ENCODE peak calls at places on chromosomes 4 and X, in nine cellular contexts. One of them, this sample, is unnamed.

GRCh38 chr4:121980643-121981042 is 28.8 kb upstream of the TRPC3 start:
- DNase-seq in CD8-positive, alpha-beta memory T cell: no peak
- DNase-seq in OCI-LY7: no peak
- DNase-seq in cardiac fibroblast: no peak
- DNase-seq in kidney: no peak
- DNase-seq in CD4-positive, alpha-beta memory T cell: no peak
- DNase-seq in MG63: no peak
- DNase-seq in CD4-positive, CD25-positive, alpha-beta regulatory T cell: no peak
- DNase-seq in upper lobe of left lung: no peak
- DNase-seq in this sample: no peak

GRCh38 chr4:117085185-117085701 is at the start of gene TRAM1L1:
- DNase-seq in CD8-positive, alpha-beta memory T cell: no peak
- DNase-seq in OCI-LY7: no peak
- DNase-seq in cardiac fibroblast: peak
- DNase-seq in kidney: peak
- DNase-seq in CD4-positive, alpha-beta memory T cell: no peak
- DNase-seq in MG63: peak
- DNase-seq in CD4-positive, CD25-positive, alpha-beta regulatory T cell: no peak
- DNase-seq in upper lobe of left lung: peak
- DNase-seq in this sample: peak

GRCh38 chr4:139692300-139693012 is 26.8 kb downstream of the MGST2 start:
- DNase-seq in CD8-positive, alpha-beta memory T cell: no peak
- DNase-seq in OCI-LY7: no peak
- DNase-seq in cardiac fibroblast: peak
- DNase-seq in kidney: no peak
- DNase-seq in CD4-positive, alpha-beta memory T cell: no peak
- DNase-seq in MG63: no peak
- DNase-seq in CD4-positive, CD25-positive, alpha-beta regulatory T cell: no peak
- DNase-seq in upper lobe of left lung: no peak
- DNase-seq in this sample: no peak

GRCh38 chr4:158371158-158371557 is 150.5 kb upstream of the RXFP1 start:
- DNase-seq in CD8-positive, alpha-beta memory T cell: no peak
- DNase-seq in OCI-LY7: no peak
- DNase-seq in cardiac fibroblast: peak
- DNase-seq in kidney: no peak
- DNase-seq in CD4-positive, alpha-beta memory T cell: no peak
- DNase-seq in MG63: no peak
- DNase-seq in CD4-positive, CD25-positive, alpha-beta regulatory T cell: no peak
- DNase-seq in upper lobe of left lung: no peak
- DNase-seq in this sample: peak

GRCh38 chrX:119870626-119871131 is 854 bp downstream of the RNF113A start:
- DNase-seq in CD8-positive, alpha-beta memory T cell: peak
- DNase-seq in OCI-LY7: peak
- DNase-seq in cardiac fibroblast: peak
- DNase-seq in kidney: no peak
- DNase-seq in CD4-positive, alpha-beta memory T cell: peak
- DNase-seq in MG63: peak
- DNase-seq in CD4-positive, CD25-positive, alpha-beta regulatory T cell: peak
- DNase-seq in upper lobe of left lung: no peak
- DNase-seq in this sample: peak

GRCh38 chrX:10098235-10098819 is 58.4 kb upstream of the CLCN4 start:
- DNase-seq in CD8-positive, alpha-beta memory T cell: peak
- DNase-seq in OCI-LY7: peak
- DNase-seq in cardiac fibroblast: no peak
- DNase-seq in kidney: no peak
- DNase-seq in CD4-positive, alpha-beta memory T cell: peak
- DNase-seq in MG63: no peak
- DNase-seq in CD4-positive, CD25-positive, alpha-beta regulatory T cell: peak
- DNase-seq in upper lobe of left lung: no peak
- DNase-seq in this sample: no peak

GRCh38 chrX:43750248-43750676 is 94.2 kb downstream of the MAOA start:
- DNase-seq in CD8-positive, alpha-beta memory T cell: peak
- DNase-seq in OCI-LY7: peak
- DNase-seq in cardiac fibroblast: peak
- DNase-seq in kidney: no peak
- DNase-seq in CD4-positive, alpha-beta memory T cell: peak
- DNase-seq in MG63: no peak
- DNase-seq in CD4-positive, CD25-positive, alpha-beta regulatory T cell: peak
- DNase-seq in upper lobe of left lung: no peak
- DNase-seq in this sample: peak

GRCh38 chrX:7925867-7926472 is 1.2 kb downstream of the PNPLA4 start:
- DNase-seq in CD8-positive, alpha-beta memory T cell: peak
- DNase-seq in OCI-LY7: peak
- DNase-seq in cardiac fibroblast: peak
- DNase-seq in kidney: no peak
- DNase-seq in CD4-positive, alpha-beta memory T cell: peak
- DNase-seq in MG63: peak
- DNase-seq in CD4-positive, CD25-positive, alpha-beta regulatory T cell: peak
- DNase-seq in upper lobe of left lung: no peak
- DNase-seq in this sample: peak

GRCh38 chrX:154000051-154000450 is 19.7 kb downstream of the IRAK1 start:
- DNase-seq in CD8-positive, alpha-beta memory T cell: no peak
- DNase-seq in OCI-LY7: no peak
- DNase-seq in cardiac fibroblast: no peak
- DNase-seq in kidney: no peak
- DNase-seq in CD4-positive, alpha-beta memory T cell: no peak
- DNase-seq in MG63: no peak
- DNase-seq in CD4-positive, CD25-positive, alpha-beta regulatory T cell: no peak
- DNase-seq in upper lobe of left lung: no peak
- DNase-seq in this sample: no peak

GRCh38 chr4:40150932-40151331 is 45.9 kb upstream of the RHOH start:
- DNase-seq in CD8-positive, alpha-beta memory T cell: no peak
- DNase-seq in OCI-LY7: peak
- DNase-seq in cardiac fibroblast: no peak
- DNase-seq in kidney: no peak
- DNase-seq in CD4-positive, alpha-beta memory T cell: no peak
- DNase-seq in MG63: no peak
- DNase-seq in CD4-positive, CD25-positive, alpha-beta regulatory T cell: no peak
- DNase-seq in upper lobe of left lung: no peak
- DNase-seq in this sample: no peak

GRCh38 chrX:79161655-79162054 is 17.2 kb downstream of the GPR174 start:
- DNase-seq in CD8-positive, alpha-beta memory T cell: peak
- DNase-seq in OCI-LY7: peak
- DNase-seq in cardiac fibroblast: no peak
- DNase-seq in kidney: no peak
- DNase-seq in CD4-positive, alpha-beta memory T cell: peak
- DNase-seq in MG63: no peak
- DNase-seq in CD4-positive, CD25-positive, alpha-beta regulatory T cell: peak
- DNase-seq in upper lobe of left lung: no peak
- DNase-seq in this sample: no peak

GRCh38 chr4:7006411-7006810 is 36.8 kb upstream of the TADA2B start:
- DNase-seq in CD8-positive, alpha-beta memory T cell: no peak
- DNase-seq in OCI-LY7: no peak
- DNase-seq in cardiac fibroblast: no peak
- DNase-seq in kidney: no peak
- DNase-seq in CD4-positive, alpha-beta memory T cell: no peak
- DNase-seq in MG63: no peak
- DNase-seq in CD4-positive, CD25-positive, alpha-beta regulatory T cell: no peak
- DNase-seq in upper lobe of left lung: no peak
- DNase-seq in this sample: peak

GRCh38 chrX:47232803-47233332 is at the start of gene USP11:
- DNase-seq in CD8-positive, alpha-beta memory T cell: peak
- DNase-seq in OCI-LY7: peak
- DNase-seq in cardiac fibroblast: peak
- DNase-seq in kidney: peak
- DNase-seq in CD4-positive, alpha-beta memory T cell: no peak
- DNase-seq in MG63: no peak
- DNase-seq in CD4-positive, CD25-positive, alpha-beta regulatory T cell: peak
- DNase-seq in upper lobe of left lung: peak
- DNase-seq in this sample: peak
- H3K4me3 ChIP-seq in CD8-positive, alpha-beta memory T cell: peak
- H3K4me3 ChIP-seq in OCI-LY7: peak
- H3K4me3 ChIP-seq in cardiac fibroblast: peak
- H3K4me3 ChIP-seq in kidney: peak
- H3K4me3 ChIP-seq in CD4-positive, alpha-beta memory T cell: peak
- H3K4me3 ChIP-seq in MG63: peak
- H3K4me3 ChIP-seq in CD4-positive, CD25-positive, alpha-beta regulatory T cell: peak
- H3K4me3 ChIP-seq in upper lobe of left lung: peak
- H3K4me3 ChIP-seq in this sample: peak

GRCh38 chr4:151052785-151053184 is 37.7 kb upstream of the LRBA start:
- DNase-seq in CD8-positive, alpha-beta memory T cell: no peak
- DNase-seq in OCI-LY7: no peak
- DNase-seq in cardiac fibroblast: no peak
- DNase-seq in kidney: no peak
- DNase-seq in CD4-positive, alpha-beta memory T cell: no peak
- DNase-seq in MG63: no peak
- DNase-seq in CD4-positive, CD25-positive, alpha-beta regulatory T cell: no peak
- DNase-seq in upper lobe of left lung: no peak
- DNase-seq in this sample: no peak
- H3K4me3 ChIP-seq in CD8-positive, alpha-beta memory T cell: no peak
- H3K4me3 ChIP-seq in OCI-LY7: no peak
- H3K4me3 ChIP-seq in cardiac fibroblast: no peak
- H3K4me3 ChIP-seq in kidney: no peak
- H3K4me3 ChIP-seq in CD4-positive, alpha-beta memory T cell: no peak
- H3K4me3 ChIP-seq in MG63: no peak
- H3K4me3 ChIP-seq in CD4-positive, CD25-positive, alpha-beta regulatory T cell: no peak
- H3K4me3 ChIP-seq in upper lobe of left lung: no peak
- H3K4me3 ChIP-seq in this sample: no peak

GRCh38 chrX:137548261-137548660 is 17.7 kb upstream of the ZIC3 start:
- DNase-seq in CD8-positive, alpha-beta memory T cell: no peak
- DNase-seq in OCI-LY7: no peak
- DNase-seq in cardiac fibroblast: no peak
- DNase-seq in kidney: no peak
- DNase-seq in CD4-positive, alpha-beta memory T cell: no peak
- DNase-seq in MG63: no peak
- DNase-seq in CD4-positive, CD25-positive, alpha-beta regulatory T cell: no peak
- DNase-seq in upper lobe of left lung: no peak
- DNase-seq in this sample: no peak
- H3K4me3 ChIP-seq in CD8-positive, alpha-beta memory T cell: no peak
- H3K4me3 ChIP-seq in OCI-LY7: no peak
- H3K4me3 ChIP-seq in cardiac fibroblast: no peak
- H3K4me3 ChIP-seq in kidney: no peak
- H3K4me3 ChIP-seq in CD4-positive, alpha-beta memory T cell: no peak
- H3K4me3 ChIP-seq in MG63: no peak
- H3K4me3 ChIP-seq in CD4-positive, CD25-positive, alpha-beta regulatory T cell: no peak
- H3K4me3 ChIP-seq in upper lobe of left lung: no peak
- H3K4me3 ChIP-seq in this sample: no peak

DNA sequence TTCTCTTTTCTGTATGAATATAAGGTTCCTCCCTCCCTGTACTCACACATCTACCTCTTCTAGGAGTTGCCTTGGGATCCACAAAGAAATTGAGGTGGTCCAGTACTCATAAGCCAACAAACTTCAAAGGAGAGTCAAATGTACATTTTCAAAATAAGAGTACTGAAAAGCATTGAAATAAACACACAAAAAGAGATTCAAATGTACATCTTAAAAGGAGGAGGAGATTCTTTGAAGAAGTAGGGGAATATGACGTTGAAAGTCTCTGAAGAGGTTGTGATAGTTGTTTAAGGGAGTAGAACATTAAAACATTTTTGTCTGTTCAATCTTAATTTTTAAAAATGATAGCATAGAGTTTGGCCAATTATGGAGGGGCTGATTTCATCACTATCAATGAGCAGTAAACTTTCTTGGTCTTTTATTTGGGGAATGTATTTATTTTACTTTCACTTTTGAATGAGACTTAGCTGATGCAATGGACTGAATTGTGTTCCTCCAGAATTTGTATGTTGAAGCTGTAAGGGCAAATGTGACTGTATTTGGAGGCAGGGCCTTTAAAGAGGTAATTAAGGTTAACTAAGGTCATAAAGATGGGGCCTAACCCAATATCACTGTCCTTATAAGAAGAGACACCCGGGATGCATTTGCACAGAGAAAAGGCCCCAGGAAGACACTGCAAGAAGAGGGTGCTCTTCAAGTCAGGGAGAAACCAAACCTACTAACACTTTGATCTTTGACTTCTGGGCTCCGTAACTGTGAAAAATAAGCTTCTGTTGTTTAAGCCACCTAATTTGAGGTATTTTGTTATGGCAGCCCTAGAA is 226.3 kb upstream of the PGRMC2 start:
- DNase-seq in CD8-positive, alpha-beta memory T cell: no peak
- DNase-seq in OCI-LY7: no peak
- DNase-seq in cardiac fibroblast: peak
- DNase-seq in kidney: no peak
- DNase-seq in CD4-positive, alpha-beta memory T cell: peak
- DNase-seq in MG63: no peak
- DNase-seq in CD4-positive, CD25-positive, alpha-beta regulatory T cell: no peak
- DNase-seq in upper lobe of left lung: no peak
- DNase-seq in this sample: peak
- H3K4me3 ChIP-seq in CD8-positive, alpha-beta memory T cell: peak
- H3K4me3 ChIP-seq in OCI-LY7: no peak
- H3K4me3 ChIP-seq in cardiac fibroblast: no peak
- H3K4me3 ChIP-seq in kidney: peak
- H3K4me3 ChIP-seq in CD4-positive, alpha-beta memory T cell: no peak
- H3K4me3 ChIP-seq in MG63: no peak
- H3K4me3 ChIP-seq in CD4-positive, CD25-positive, alpha-beta regulatory T cell: peak
- H3K4me3 ChIP-seq in upper lobe of left lung: no peak
- H3K4me3 ChIP-seq in this sample: peak

DNA sequence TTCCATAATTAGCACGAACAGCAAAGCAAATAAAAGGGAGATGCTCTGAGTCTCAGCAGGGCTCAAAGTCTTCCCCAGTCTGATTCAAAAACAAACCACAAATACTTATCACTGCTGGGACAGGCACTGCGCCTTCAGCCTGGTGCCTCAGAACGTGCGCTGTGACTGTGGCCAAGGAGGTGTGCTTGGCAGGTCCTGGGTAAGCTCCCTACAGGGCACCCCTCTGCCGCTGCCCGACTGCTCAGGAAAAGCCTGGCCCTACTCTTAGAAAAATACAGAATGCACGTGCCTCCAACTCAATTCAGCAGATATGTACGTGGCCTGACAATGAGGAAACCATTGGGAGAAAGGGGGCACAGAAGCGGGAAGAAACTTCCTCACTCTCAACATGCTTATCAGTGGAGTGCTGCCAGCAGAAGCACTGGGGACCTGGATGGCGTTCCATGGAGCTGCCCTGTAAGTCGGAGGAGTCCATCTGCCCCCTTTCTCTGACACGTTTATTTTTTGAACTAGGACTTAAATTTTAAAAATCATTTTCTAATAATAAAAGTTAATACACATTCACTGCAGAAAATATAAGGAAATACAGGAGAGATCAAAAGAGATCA is 86.8 kb downstream of the GATB start:
- DNase-seq in CD8-positive, alpha-beta memory T cell: no peak
- DNase-seq in OCI-LY7: no peak
- DNase-seq in cardiac fibroblast: no peak
- DNase-seq in kidney: no peak
- DNase-seq in CD4-positive, alpha-beta memory T cell: no peak
- DNase-seq in MG63: no peak
- DNase-seq in CD4-positive, CD25-positive, alpha-beta regulatory T cell: no peak
- DNase-seq in upper lobe of left lung: no peak
- DNase-seq in this sample: no peak
- H3K4me3 ChIP-seq in CD8-positive, alpha-beta memory T cell: no peak
- H3K4me3 ChIP-seq in OCI-LY7: no peak
- H3K4me3 ChIP-seq in cardiac fibroblast: no peak
- H3K4me3 ChIP-seq in kidney: no peak
- H3K4me3 ChIP-seq in CD4-positive, alpha-beta memory T cell: no peak
- H3K4me3 ChIP-seq in MG63: no peak
- H3K4me3 ChIP-seq in CD4-positive, CD25-positive, alpha-beta regulatory T cell: no peak
- H3K4me3 ChIP-seq in upper lobe of left lung: peak
- H3K4me3 ChIP-seq in this sample: no peak